ENCODE peak calls at places on chromosomes 6 and 20, in ten cellular contexts. V is lower lobe of right lung, H is left lung, K is tibial artery, T is K562, X is left ventricle myocardium inferior, F is foreskin fibroblast, O is hepatocyte, Z is fibroblast of villous mesenchyme, E is adrenal gland. R is an unnamed sample.

GRCh38 chr20:23649242-23649641 is 11.5 kb upstream of the CST3 start:
- DNase-seq in V (no peak), H (no peak), F (no peak), O (no peak), T (no peak), X (no peak), Z (no peak), E (no peak), K (no peak), R (no peak)

GRCh38 chr6:80725156-80725930 is 618.9 kb downstream of the BCKDHB start:
- DNase-seq in F (no peak), V (no peak), H (no peak), K (no peak), E (no peak), Z (no peak), O (peak; percentile 18), X (no peak), T (no peak), R (no peak)

GRCh38 chr20:38894091-38894847 is 31.9 kb upstream of the FAM83D start:
- DNase-seq in Z (peak; percentile 4), X (peak; percentile 50), K (no peak), O (no peak), E (no peak), T (peak; percentile 75), F (peak; percentile 54), V (no peak), H (no peak), R (no peak)

GRCh38 chr6:11194399-11195274 is 37.8 kb downstream of the NEDD9 start:
- DNase-seq in O (peak; percentile 54), H (no peak), Z (peak; percentile 85), K (no peak), X (no peak), T (no peak), V (no peak), E (no peak), F (peak; percentile 53), R (no peak)

GRCh38 chr6:139376054-139376355 is 1.6 kb upstream of the CITED2 start:
- DNase-seq in T (peak; percentile 67), V (peak; percentile 72), H (no peak), X (peak; percentile 47), F (peak; percentile 72), E (peak; percentile 57), Z (peak; percentile 78), K (peak; percentile 74), O (peak; percentile 49), R (no peak)

GRCh38 chr6:87382861-87383260 is 24.9 kb upstream of the CFAP206 start:
- DNase-seq in X (no peak), O (no peak), Z (no peak), K (no peak), V (no peak), H (no peak), F (no peak), E (no peak), T (no peak), R (no peak)

GRCh38 chr20:7980332-7981046 is 39.1 kb downstream of the TMX4 start:
- DNase-seq in O (peak; percentile 66), H (no peak), T (peak; percentile 15), V (no peak), X (no peak), F (peak; percentile 77), E (peak; percentile 26), K (no peak), Z (peak; percentile 60), R (no peak)

GRCh38 chr6:7146079-7146828 is 38.5 kb downstream of the RREB1 start:
- DNase-seq in F (peak; percentile 79), H (peak; percentile 85), O (peak; percentile 56), X (peak; percentile 54), V (peak; percentile 76), T (peak; percentile 63), E (peak; percentile 58), K (peak; percentile 85), Z (peak; percentile 55), R (peak; percentile 38)

GRCh38 chr6:36616888-36617521 is 22.8 kb downstream of the SRSF3 start:
- DNase-seq in Z (no peak), F (peak; percentile 66), O (no peak), T (no peak), E (peak; percentile 87), V (peak; percentile 71), X (peak; percentile 30), H (peak; percentile 84), K (peak; percentile 64), R (no peak)

GRCh38 chr20:55417797-55418196 is 587.5 kb downstream of the CBLN4 start:
- DNase-seq in X (no peak), E (no peak), H (no peak), T (no peak), Z (peak; percentile 1), F (no peak), K (no peak), O (peak; percentile 27), V (no peak), R (no peak)

GRCh38 chr20:55415567-55416142 is 589.7 kb downstream of the CBLN4 start:
- DNase-seq in O (peak; percentile 38), V (no peak), F (peak; percentile 1), H (no peak), Z (peak; percentile 3), X (no peak), K (no peak), E (no peak), T (no peak), R (no peak)
- TF ChIP-seq CTCF in O (peak; percentile 57), V (no peak), F (no peak), H (no peak), Z (no peak), X (peak; percentile 44), K (peak; percentile 30), E (no peak), T (no peak), R (no peak)

GRCh38 chr6:144141470-144141869 is 8.8 kb upstream of the STX11 start:
- DNase-seq in E (no peak), V (no peak), X (no peak), O (no peak), H (no peak), Z (no peak), F (no peak), K (no peak), T (no peak), R (no peak)

GRCh38 chr6:144143878-144144277 is 6.4 kb upstream of the STX11 start:
- DNase-seq in O (no peak), K (no peak), X (no peak), V (no peak), Z (no peak), E (no peak), F (no peak), H (no peak), T (no peak), R (no peak)

GRCh38 chr6:144140859-144141258 is 9.5 kb upstream of the STX11 start:
- DNase-seq in E (no peak), Z (peak; percentile 50), F (no peak), O (no peak), K (no peak), H (no peak), X (no peak), T (no peak), V (no peak), R (no peak)

GRCh38 chr6:144138542-144138941 is 11.8 kb upstream of the STX11 start:
- DNase-seq in H (no peak), F (peak; percentile 45), T (no peak), X (no peak), K (no peak), E (no peak), O (no peak), Z (no peak), V (no peak), R (no peak)

DNA sequence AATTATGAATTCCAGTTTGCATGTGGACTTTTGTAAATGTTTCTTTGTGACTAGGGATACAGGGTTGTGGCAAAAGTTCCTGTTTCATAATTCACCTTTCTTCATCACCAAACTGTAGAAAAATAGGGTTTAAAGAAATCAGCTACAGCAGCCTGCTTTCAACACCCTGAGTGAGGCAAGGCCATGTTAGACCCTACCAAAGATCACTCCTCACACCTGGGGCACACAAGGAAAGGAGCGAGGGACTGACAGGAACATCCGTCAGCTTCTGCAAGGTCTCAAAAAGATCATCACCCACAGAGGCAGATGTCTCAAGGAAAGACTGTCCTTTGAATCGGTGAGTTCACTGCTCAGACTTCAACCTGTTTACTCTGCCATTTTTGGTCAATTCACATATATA is 10.5 kb upstream of the STX11 start:
- DNase-seq in E (no peak), X (no peak), Z (no peak), O (no peak), T (no peak), K (no peak), H (no peak), V (no peak), F (no peak), R (no peak)
- H3K4me3 ChIP-seq in E (no peak overlapping the region), X (no peak overlapping the region), Z (no peak overlapping the region), O (no peak overlapping the region), T (no peak overlapping the region), K (no peak overlapping the region), H (no peak overlapping the region), V (no peak overlapping the region), F (no peak overlapping the region), R (no peak overlapping the region)

DNA sequence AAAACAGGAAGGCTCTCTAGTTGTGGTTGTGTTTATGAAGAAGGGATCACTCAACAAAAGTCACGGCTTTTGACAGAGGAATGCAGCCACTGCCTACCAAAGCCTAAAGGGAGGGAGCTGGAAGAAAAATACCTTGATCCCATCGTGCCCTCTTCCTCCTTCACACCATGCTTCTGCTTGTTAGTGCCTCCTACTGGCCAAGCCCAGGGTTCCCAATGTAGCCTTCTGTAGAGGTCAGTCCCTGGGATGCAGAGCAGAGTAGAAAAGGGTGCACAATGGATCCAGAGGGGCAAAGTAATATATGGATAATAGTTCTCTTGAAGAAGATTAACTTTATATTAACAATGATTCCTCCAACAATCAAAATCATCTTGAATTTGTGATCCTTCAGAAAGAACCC is 293.5 kb upstream of the FERMT1 start:
- DNase-seq in K (no peak), H (no peak), V (no peak), T (no peak), O (no peak), E (no peak), X (no peak), F (no peak), Z (no peak), R (no peak)
- TF ChIP-seq CTCF in K (no peak), H (no peak), V (no peak), T (no peak), O (no peak), E (no peak), X (no peak), F (no peak), Z (no peak), R (no peak)

GRCh38 chr6:1575213-1576041 is 34.3 kb upstream of the FOXC1 start:
- DNase-seq in V (no peak), H (no peak), O (no peak), Z (peak; percentile 47), X (peak; percentile 33), E (no peak), T (no peak), K (peak; percentile 90), F (peak; percentile 52), R (no peak)

GRCh38 chr6:1576711-1577110 is 33.0 kb upstream of the FOXC1 start:
- DNase-seq in O (no peak), X (no peak), Z (no peak), K (peak; percentile 31), F (no peak), H (no peak), V (no peak), T (no peak), E (no peak), R (no peak)

GRCh38 chr6:1576166-1576565 is 33.5 kb upstream of the FOXC1 start:
- DNase-seq in V (no peak), O (no peak), Z (no peak), X (no peak), F (no peak), K (no peak), E (no peak), H (no peak), T (no peak), R (no peak)

GRCh38 chr6:1574083-1574761 is 35.5 kb upstream of the FOXC1 start:
- DNase-seq in Z (no peak), E (no peak), V (no peak), T (no peak), F (peak; percentile 21), K (peak; percentile 88), O (no peak), H (no peak), X (no peak), R (no peak)

GRCh38 chr6:1574895-1575212 is 34.9 kb upstream of the FOXC1 start:
- DNase-seq in T (no peak), K (no peak), E (no peak), X (no peak), Z (no peak), O (no peak), H (no peak), V (no peak), F (no peak), R (no peak)
- H3K4me3 ChIP-seq in T (no peak overlapping the region), K (no peak overlapping the region), E (no peak overlapping the region), X (no peak overlapping the region), Z (no peak overlapping the region), O (no peak overlapping the region), H (no peak overlapping the region), V (no peak overlapping the region), F (no peak overlapping the region), R (no peak overlapping the region)

R was measured in AG04449.